ENCODE peak calls at places on chromosomes 12 and 14, in four cellular contexts. One of them, this sample, is unnamed.

GRCh38 chr12:95554532-95555071 is 3.3 kb upstream of the USP44 start:
- DNase-seq in fibroblast of pulmonary artery: no peak
- DNase-seq in choroid plexus epithelial cell: no peak
- DNase-seq in stromal cell of bone marrow: no peak
- DNase-seq in this sample: no peak

GRCh38 chr12:104738841-104739642 is 219.0 kb downstream of the SLC41A2 start:
- DNase-seq in fibroblast of pulmonary artery: no peak
- DNase-seq in choroid plexus epithelial cell: no peak
- DNase-seq in stromal cell of bone marrow: no peak
- DNase-seq in this sample: no peak

GRCh38 chr12:29242921-29243431 is 93.9 kb downstream of the FAR2 start:
- DNase-seq in fibroblast of pulmonary artery: no peak
- DNase-seq in choroid plexus epithelial cell: no peak
- DNase-seq in stromal cell of bone marrow: no peak
- DNase-seq in this sample: no peak

GRCh38 chr12:68977909-68978610 is 45.1 kb upstream of the CPM start:
- DNase-seq in fibroblast of pulmonary artery: peak
- DNase-seq in choroid plexus epithelial cell: no peak
- DNase-seq in stromal cell of bone marrow: no peak
- DNase-seq in this sample: no peak

GRCh38 chr14:83842536-83842935 is 1687.4 kb upstream of the FLRT2 start:
- DNase-seq in fibroblast of pulmonary artery: no peak
- DNase-seq in choroid plexus epithelial cell: no peak
- DNase-seq in stromal cell of bone marrow: no peak
- DNase-seq in this sample: no peak

GRCh38 chr12:96416033-96416790 is 16.0 kb upstream of the CDK17 start:
- DNase-seq in fibroblast of pulmonary artery: peak
- DNase-seq in choroid plexus epithelial cell: peak
- DNase-seq in stromal cell of bone marrow: peak
- DNase-seq in this sample: peak

GRCh38 chr14:75461303-75461702 is 33.5 kb downstream of the JDP2 start:
- DNase-seq in fibroblast of pulmonary artery: no peak
- DNase-seq in choroid plexus epithelial cell: no peak
- DNase-seq in stromal cell of bone marrow: no peak
- DNase-seq in this sample: no peak

GRCh38 chr14:58060077-58060476 is 91.9 kb downstream of the ARMH4 start:
- DNase-seq in fibroblast of pulmonary artery: no peak
- DNase-seq in choroid plexus epithelial cell: no peak
- DNase-seq in stromal cell of bone marrow: no peak
- DNase-seq in this sample: no peak

GRCh38 chr12:109920266-109920780 is 20.2 kb downstream of the TCHP start:
- DNase-seq in fibroblast of pulmonary artery: no peak
- DNase-seq in choroid plexus epithelial cell: peak
- DNase-seq in stromal cell of bone marrow: no peak
- DNase-seq in this sample: no peak

GRCh38 chr14:52227559-52228222 is 39.8 kb upstream of the PTGDR start:
- DNase-seq in fibroblast of pulmonary artery: no peak
- DNase-seq in choroid plexus epithelial cell: no peak
- DNase-seq in stromal cell of bone marrow: no peak
- DNase-seq in this sample: no peak

GRCh38 chr12:118958520-118958919 is 22.8 kb upstream of the SRRM4 start:
- DNase-seq in fibroblast of pulmonary artery: no peak
- DNase-seq in choroid plexus epithelial cell: no peak
- DNase-seq in stromal cell of bone marrow: no peak
- DNase-seq in this sample: no peak

GRCh38 chr12:45401008-45401407 is 185.1 kb downstream of the ANO6 start:
- DNase-seq in fibroblast of pulmonary artery: no peak
- DNase-seq in choroid plexus epithelial cell: no peak
- DNase-seq in stromal cell of bone marrow: no peak
- DNase-seq in this sample: no peak